ENCODE peak calls at places on chromosomes 7 and 10, in nine cellular contexts. J is A549; B is kidney; S is CD4-positive, alpha-beta T cell; C is left lung; R is tibial artery; T is glutamatergic neuron; L is Peyer's patch; Q is ovary. N is an unnamed sample.

GRCh38 chr7:6725003-6725402 is 18.3 kb upstream of the ZNF12 start:
- DNase-seq in Q (no peak), R (no peak), J (no peak), T (no peak), C (no peak), S (no peak), L (peak), B (no peak), N (no peak)

GRCh38 chr7:91692800-91693199 is 187.7 kb downstream of the MTERF1 start:
- DNase-seq in C (no peak), T (no peak), B (no peak), J (no peak), S (no peak), R (no peak), L (no peak), Q (no peak), N (no peak)

GRCh38 chr7:114183311-114184105 is 231.1 kb upstream of the FOXP2 start:
- DNase-seq in S (no peak), Q (no peak), T (no peak), J (no peak), L (no peak), B (no peak), C (no peak), R (no peak), N (no peak)

GRCh38 chr10:51960494-51960895 is 261.1 kb upstream of the CSTF2T start:
- DNase-seq in J (peak), R (no peak), C (no peak), Q (no peak), L (no peak), B (no peak), T (no peak), S (no peak), N (no peak)

GRCh38 chr10:31157125-31157983 is 125.7 kb upstream of the ZNF438 start:
- DNase-seq in Q (peak), B (peak), L (no peak), T (no peak), S (no peak), J (no peak), R (peak), C (peak), N (no peak)

GRCh38 chr7:130893441-130893894 is 159.5 kb upstream of the KLF14 start:
- DNase-seq in B (no peak), S (no peak), C (no peak), R (peak), J (peak), L (no peak), Q (no peak), T (no peak), N (no peak)

GRCh38 chr7:23216021-23216420 is 30.6 kb upstream of the GPNMB start:
- DNase-seq in J (no peak), S (no peak), R (peak), B (no peak), T (no peak), Q (no peak), L (no peak), C (peak), N (no peak)

GRCh38 chr10:110005716-110006115 is 2.1 kb upstream of the ADD3 start:
- DNase-seq in L (no peak), T (peak), S (no peak), J (peak), B (peak), Q (no peak), R (peak), C (peak), N (peak)

GRCh38 chr7:76334320-76334967 is 24.3 kb downstream of the YWHAG start:
- DNase-seq in T (no peak), L (no peak), S (no peak), Q (no peak), R (no peak), C (no peak), B (no peak), J (no peak), N (no peak)

GRCh38 chr7:54864718-54865117 is 105.7 kb upstream of the SEC61G start:
- DNase-seq in Q (no peak), T (no peak), C (no peak), R (no peak), J (no peak), L (no peak), B (no peak), S (no peak), N (no peak)

GRCh38 chr10:29858352-29859267 is 200.8 kb downstream of the JCAD start:
- DNase-seq in R (peak), J (peak), B (peak), C (peak), Q (peak), L (no peak), S (no peak), T (no peak), N (peak)

GRCh38 chr10:114427124-114427852 is 23.0 kb upstream of the AFAP1L2 start:
- DNase-seq in L (no peak), B (no peak), C (no peak), R (no peak), Q (no peak), T (no peak), S (no peak), J (no peak), N (no peak)
- TF ChIP-seq CTCF in L (no peak), B (no peak), C (no peak), R (peak), Q (no peak), T (no peak), S (no peak), J (no peak), N (no peak)

GRCh38 chr10:77586719-77587423 is 50.7 kb downstream of the KCNMA1 start:
- DNase-seq in Q (no peak), R (peak), L (no peak), S (no peak), C (peak), T (no peak), J (peak), B (no peak), N (no peak)
- TF ChIP-seq CTCF in Q (no peak), R (peak), L (no peak), S (no peak), C (no peak), T (no peak), J (no peak), B (no peak), N (no peak)

GRCh38 chr7:25995893-25996529 is 156.0 kb upstream of the NFE2L3 start:
- DNase-seq in T (no peak), R (no peak), S (no peak), B (no peak), Q (no peak), J (peak), L (no peak), C (no peak), N (no peak)
- TF ChIP-seq CTCF in T (no peak), R (no peak), S (no peak), B (no peak), Q (no peak), J (no peak), L (no peak), C (no peak), N (no peak)

GRCh38 chr10:21171936-21172773 is 275.0 kb upstream of the NEBL start:
- DNase-seq in S (no peak), J (no peak), R (no peak), T (no peak), L (no peak), C (peak), B (no peak), Q (no peak), N (no peak)

GRCh38 chr10:21169271-21169670 is 272.2 kb upstream of the NEBL start:
- DNase-seq in J (no peak), Q (no peak), B (no peak), S (no peak), T (peak), R (no peak), L (no peak), C (no peak), N (no peak)

GRCh38 chr10:21172774-21173432 is 275.8 kb upstream of the NEBL start:
- DNase-seq in J (no peak), Q (peak), S (no peak), B (peak), R (no peak), C (peak), T (peak), L (no peak), N (peak)

GRCh38 chr10:21170216-21170615 is 273.1 kb upstream of the NEBL start:
- DNase-seq in J (no peak), T (no peak), C (no peak), B (no peak), S (no peak), Q (no peak), L (no peak), R (no peak), N (no peak)

DNA sequence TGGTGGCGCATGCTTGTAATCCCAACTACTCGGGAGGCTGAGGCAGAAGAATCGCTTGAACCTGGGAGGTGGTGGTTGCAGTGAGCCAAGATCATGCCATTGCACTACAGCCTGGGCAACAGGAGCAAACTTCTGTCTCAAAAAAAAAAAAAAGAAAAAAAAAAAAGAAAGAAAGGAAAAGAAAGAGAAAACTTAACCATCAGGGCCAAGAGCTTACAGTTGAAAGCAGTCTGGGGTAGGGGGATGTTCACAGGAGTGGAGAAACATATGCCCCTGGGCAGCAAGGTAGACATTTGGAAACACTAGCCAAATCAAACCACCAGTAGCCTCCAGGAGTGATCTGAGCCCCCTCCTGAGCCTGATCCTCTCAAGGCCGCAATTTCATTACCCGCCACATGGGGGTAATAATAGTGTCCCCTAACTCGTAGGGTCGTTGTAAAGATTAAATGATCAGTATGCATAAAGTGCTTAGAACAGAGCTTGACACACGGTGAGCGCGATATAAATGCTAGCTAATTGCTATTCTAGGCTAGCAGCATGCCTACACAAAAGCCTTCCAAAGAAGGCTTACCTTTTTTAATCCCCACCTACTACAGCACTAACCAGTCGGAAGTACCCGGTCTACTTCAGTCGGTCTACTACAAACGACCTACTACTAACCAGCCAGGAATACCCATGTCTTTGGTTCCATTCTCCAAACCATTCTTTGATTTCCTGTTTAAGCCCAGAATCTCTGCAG is 274.3 kb upstream of the NEBL start:
- DNase-seq in R (no peak), C (no peak), B (no peak), J (no peak), L (no peak), T (peak), S (no peak), Q (no peak), N (no peak)
- TF ChIP-seq CTCF in R (no peak), C (no peak), B (no peak), J (no peak), L (no peak), T (peak), S (no peak), Q (no peak), N (no peak)

GRCh38 chr10:103711351-103711994 is 143.9 kb downstream of the SH3PXD2A start:
- DNase-seq in R (no peak), Q (no peak), B (no peak), L (no peak), C (no peak), J (no peak), T (no peak), S (no peak), N (no peak)
- TF ChIP-seq CTCF in R (no peak), Q (no peak), B (no peak), L (no peak), C (no peak), J (no peak), T (peak), S (no peak), N (peak)

DNA sequence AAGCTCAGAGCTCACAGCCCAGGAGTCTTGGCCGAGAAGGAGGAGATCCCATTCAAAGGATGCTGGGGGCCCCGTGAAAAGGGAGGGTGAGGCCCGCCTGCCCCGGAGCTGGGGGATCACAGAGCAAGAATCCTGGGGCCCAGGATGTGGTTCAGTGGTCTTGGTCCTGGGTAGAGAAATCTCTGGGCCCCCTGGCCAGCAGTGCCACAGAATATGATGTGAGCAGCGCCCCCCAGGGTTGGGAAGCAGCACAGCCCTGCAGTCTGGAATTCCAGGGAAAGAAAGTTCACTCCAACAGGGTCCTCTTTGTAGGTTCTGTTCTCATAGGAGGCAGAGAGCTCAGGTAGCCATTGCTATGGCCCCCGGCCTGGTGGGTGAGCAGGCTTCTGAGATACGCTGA is 77.6 kb upstream of the GNA12 start:
- DNase-seq in J (no peak), L (no peak), Q (no peak), C (no peak), R (no peak), B (no peak), T (peak), S (no peak), N (peak)
- TF ChIP-seq CTCF in J (peak), L (no peak), Q (no peak), C (no peak), R (no peak), B (no peak), T (peak), S (no peak), N (peak)

GRCh38 chr10:119644215-119644826 is 6.9 kb upstream of the BAG3 start:
- DNase-seq in L (no peak), C (no peak), J (no peak), B (no peak), R (no peak), S (no peak), T (peak), Q (no peak), N (no peak)
- TF ChIP-seq CTCF in L (no peak), C (no peak), J (peak), B (no peak), R (no peak), S (no peak), T (no peak), Q (no peak), N (no peak)

GRCh38 chr10:92757066-92757716 is 67.4 kb downstream of the HHEX start:
- DNase-seq in R (peak), J (peak), Q (peak), S (no peak), B (peak), L (peak), C (peak), T (no peak), N (peak)
- TF ChIP-seq CTCF in R (peak), J (no peak), Q (no peak), S (no peak), B (no peak), L (peak), C (no peak), T (no peak), N (no peak)

N was measured in endothelial cell.